ENCODE peak calls at places on chromosomes 2 and 18, in eight cellular contexts. U is pancreas, S is fibroblast of pulmonary artery, E is OCI-LY7, Z is esophagus squamous epithelium, T is body of pancreas, I is dorsolateral prefrontal cortex, X is hepatocyte. F is an unnamed sample.

GRCh38 chr18:65623686-65624085 is 127.1 kb upstream of the CDH7 start:
- DNase-seq in U (no peak), S (no peak), E (no peak), Z (no peak), T (no peak), I (no peak), X (no peak), F (no peak)

GRCh38 chr2:67879586-67880290 is 183.1 kb downstream of the C1D start:
- DNase-seq in U (no peak), S (peak; percentile 29), E (no peak), Z (no peak), T (no peak), I (no peak), X (no peak), F (no peak)

GRCh38 chr2:216015722-216016464 is 2.5 kb upstream of the MREG start:
- DNase-seq in U (no peak), S (no peak), E (peak; percentile 85), Z (no peak), T (no peak), I (no peak), X (no peak), F (no peak)

GRCh38 chr2:25851740-25852503 is 26.4 kb downstream of the ASXL2 start:
- DNase-seq in U (no peak), S (peak; percentile 93), E (peak; percentile 78), Z (no peak), T (peak; percentile 49), I (no peak), X (peak; percentile 74), F (no peak)

GRCh38 chr2:205593891-205594290 is 88.4 kb upstream of the NRP2 start:
- DNase-seq in U (no peak), S (no peak), E (no peak), Z (no peak), T (no peak), I (no peak), X (no peak), F (no peak)

GRCh38 chr18:63936156-63936931 is 12.8 kb upstream of the HMSD start:
- DNase-seq in U (peak; percentile 93), S (peak; percentile 73), E (peak; percentile 73), Z (peak; percentile 48), T (peak; percentile 90), I (peak; percentile 80), X (peak; percentile 89), F (peak; percentile 35)

GRCh38 chr2:31337197-31337596 is 77.3 kb downstream of the XDH start:
- DNase-seq in U (no peak), S (peak; percentile 41), E (no peak), Z (no peak), T (no peak), I (no peak), X (no peak), F (no peak)

GRCh38 chr2:187117483-187117882 is 268.5 kb upstream of the ZSWIM2 start:
- DNase-seq in U (no peak), S (no peak), E (no peak), Z (no peak), T (no peak), I (no peak), X (no peak), F (no peak)

GRCh38 chr18:52582061-52582460 is 242.1 kb downstream of the DCC start:
- DNase-seq in U (no peak), S (no peak), E (no peak), Z (no peak), T (no peak), I (no peak), X (no peak), F (no peak)

DNA sequence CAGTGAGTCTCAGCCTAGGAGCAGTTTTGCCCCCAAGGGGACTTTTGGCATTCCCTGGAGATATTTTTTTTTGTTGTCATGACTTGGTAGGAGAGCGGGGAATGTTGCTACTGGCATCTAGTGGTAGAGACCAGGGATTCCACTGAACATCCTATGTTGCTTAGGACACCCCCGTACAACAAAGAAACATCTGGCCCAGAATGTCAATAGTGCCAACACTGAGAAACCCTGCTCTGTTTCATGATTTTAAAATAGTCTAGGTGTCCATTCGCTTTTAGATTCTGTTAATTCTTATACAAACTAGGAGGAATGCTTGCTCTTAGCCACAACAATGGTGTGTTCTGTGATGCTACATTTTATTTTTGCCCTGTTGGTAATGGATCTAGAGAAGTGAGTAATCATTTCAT is 225.8 kb upstream of the SIX3 start:
- DNase-seq in U (no peak), S (peak; percentile 53), E (peak; percentile 3), Z (no peak), T (no peak), I (no peak), X (peak; percentile 17), F (no peak)
- TF ChIP-seq CTCF in U (no peak), S (peak; percentile 52), E (peak; percentile 54), Z (no peak), T (no peak), I (peak; percentile 58), X (peak; percentile 35), F (no peak)

DNA sequence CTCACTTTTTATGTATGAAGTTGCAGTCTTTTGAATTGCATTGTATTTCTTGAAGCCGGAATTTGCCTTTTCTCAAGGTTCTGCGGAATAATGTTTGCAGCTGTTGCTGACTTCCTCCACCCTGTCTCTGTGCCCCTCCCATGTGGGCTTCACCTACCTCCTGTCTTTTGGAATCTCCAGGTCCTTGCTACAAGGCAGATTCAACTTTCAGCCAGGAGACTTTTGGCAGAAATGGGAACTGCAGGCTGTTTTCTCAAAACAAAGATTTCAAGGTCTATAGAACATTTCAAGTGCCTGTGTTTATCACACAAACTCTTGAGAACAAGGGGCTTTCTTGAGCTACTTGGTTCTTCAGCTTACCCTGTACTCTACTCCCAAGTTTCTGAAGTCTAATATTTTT is 25.6 kb downstream of the ZNF236 start:
- DNase-seq in U (no peak), S (no peak), E (no peak), Z (no peak), T (no peak), I (no peak), X (no peak), F (no peak)
- TF ChIP-seq CTCF in U (no peak), S (peak; percentile 20), E (no peak), Z (no peak), T (no peak), I (no peak), X (peak; percentile 12), F (no peak)

GRCh38 chr18:3492721-3493120 is 42.7 kb downstream of the TGIF1 start:
- DNase-seq in U (no peak), S (no peak), E (no peak), Z (no peak), T (no peak), I (no peak), X (no peak), F (no peak)

GRCh38 chr18:3494569-3494968 is 44.6 kb downstream of the TGIF1 start:
- DNase-seq in U (no peak), S (no peak), E (peak; percentile 37), Z (no peak), T (no peak), I (no peak), X (no peak), F (no peak)

GRCh38 chr18:3493501-3494244 is 43.7 kb downstream of the TGIF1 start:
- DNase-seq in U (no peak), S (no peak), E (peak; percentile 50), Z (no peak), T (no peak), I (no peak), X (no peak), F (no peak)

GRCh38 chr18:3494245-3494526 is 44.2 kb downstream of the TGIF1 start:
- DNase-seq in U (no peak), S (no peak), E (no peak), Z (no peak), T (no peak), I (no peak), X (no peak), F (no peak)

GRCh38 chr18:3495691-3496090 is 45.7 kb downstream of the TGIF1 start:
- DNase-seq in U (no peak), S (no peak), E (peak; percentile 54), Z (no peak), T (no peak), I (no peak), X (no peak), F (no peak)
- TF ChIP-seq CTCF in U (no peak), S (no peak), E (no peak), Z (no peak), T (no peak), I (no peak), X (no peak), F (no peak)

GRCh38 chr2:233295891-233296290 is 11.7 kb upstream of the SAG start:
- DNase-seq in U (no peak), S (no peak), E (no peak), Z (no peak), T (no peak), I (no peak), X (no peak), F (no peak)
- TF ChIP-seq CTCF in U (no peak), S (no peak), E (no peak), Z (no peak), T (no peak), I (no peak), X (no peak), F (no peak)

GRCh38 chr2:238359403-238359802 is 39.1 kb downstream of the TRAF3IP1 start:
- DNase-seq in U (no peak), S (no peak), E (no peak), Z (no peak), T (no peak), I (no peak), X (no peak), F (no peak)
- TF ChIP-seq CTCF in U (no peak), S (no peak), E (no peak), Z (no peak), T (no peak), I (no peak), X (no peak), F (no peak)